ENCODE peak calls at places on chromosomes 7 and 10, in seven cellular contexts. I, C, Z, H, R, V and B are unnamed samples. For H3K4me1, the result is how much of the 10 kb centered on the place peaks cover.

GRCh38 chr10:14602807-14603538 is 171.7 kb downstream of the FAM107B start:
- DNase-seq in Z (no peak), V (no peak), I (peak), C (no peak), R (no peak), H (no peak), B (no peak)

GRCh38 chr7:155365146-155365874 is 67.6 kb downstream of the INSIG1 start:
- DNase-seq in H (no peak), Z (no peak), I (no peak), R (no peak), V (no peak), C (peak), B (no peak)

GRCh38 chr7:37247881-37248280 is 200.8 kb downstream of the ELMO1 start:
- DNase-seq in I (peak), C (no peak), Z (peak), R (no peak), V (no peak), H (no peak), B (no peak)

GRCh38 chr10:70272925-70273316 is 10.9 kb downstream of the NPFFR1 start:
- DNase-seq in Z (peak), C (no peak), V (no peak), R (no peak), I (no peak), H (no peak), B (no peak)

GRCh38 chr10:25804505-25804904 is 129.5 kb upstream of the MYO3A start:
- DNase-seq in I (no peak), Z (no peak), C (no peak), V (no peak), H (no peak), R (no peak), B (no peak)

GRCh38 chr7:18508441-18509427 is 13.2 kb downstream of the HDAC9 start:
- DNase-seq in Z (peak), C (no peak), R (peak), H (no peak), V (no peak), I (peak), B (peak)

GRCh38 chr7:1112109-1112508 is 24.2 kb downstream of the GPER1 start:
- DNase-seq in R (no peak), C (peak), Z (peak), I (no peak), H (no peak), V (no peak), B (no peak)

GRCh38 chr10:118272090-118272775 is 69.9 kb downstream of the FAM204A start:
- DNase-seq in I (peak), H (no peak), V (no peak), R (no peak), C (no peak), Z (peak), B (no peak)

GRCh38 chr10:117373848-117374505 is 1.3 kb downstream of the PDZD8 start:
- DNase-seq in R (no peak), Z (peak), H (peak), C (peak), V (no peak), I (peak), B (no peak)

GRCh38 chr7:334618-335357 is 44.8 kb downstream of the FOXL3 start:
- DNase-seq in C (no peak), H (no peak), Z (no peak), I (no peak), V (no peak), R (no peak), B (no peak)

GRCh38 chr7:114922652-114923402 is 933 bp downstream of the MDFIC start:
- DNase-seq in R (peak), V (peak), Z (peak), I (peak), C (peak), H (peak), B (peak)

GRCh38 chr7:130960208-130960988 is 226.4 kb upstream of the KLF14 start:
- DNase-seq in C (no peak), V (no peak), H (no peak), Z (peak), R (peak), I (peak), B (peak)

GRCh38 chr7:3965794-3966395 is 664.8 kb downstream of the SDK1 start:
- DNase-seq in V (no peak), I (no peak), Z (no peak), R (no peak), H (peak), C (no peak), B (no peak)

GRCh38 chr10:93456480-93456879 is 25.7 kb downstream of the MYOF start:
- DNase-seq in I (no peak), R (no peak), H (no peak), C (no peak), V (no peak), Z (no peak), B (no peak)

GRCh38 chr10:93454146-93454545 is 28.0 kb downstream of the MYOF start:
- DNase-seq in V (no peak), I (no peak), Z (no peak), H (no peak), R (no peak), C (no peak), B (no peak)

GRCh38 chr10:93458821-93459257 is 23.3 kb downstream of the MYOF start:
- DNase-seq in I (peak), Z (peak), R (peak), C (peak), V (peak), H (peak), B (peak)

GRCh38 chr10:93461124-93461806 is 20.9 kb downstream of the MYOF start:
- DNase-seq in Z (no peak), R (no peak), H (no peak), C (no peak), I (peak), V (no peak), B (no peak)

DNA sequence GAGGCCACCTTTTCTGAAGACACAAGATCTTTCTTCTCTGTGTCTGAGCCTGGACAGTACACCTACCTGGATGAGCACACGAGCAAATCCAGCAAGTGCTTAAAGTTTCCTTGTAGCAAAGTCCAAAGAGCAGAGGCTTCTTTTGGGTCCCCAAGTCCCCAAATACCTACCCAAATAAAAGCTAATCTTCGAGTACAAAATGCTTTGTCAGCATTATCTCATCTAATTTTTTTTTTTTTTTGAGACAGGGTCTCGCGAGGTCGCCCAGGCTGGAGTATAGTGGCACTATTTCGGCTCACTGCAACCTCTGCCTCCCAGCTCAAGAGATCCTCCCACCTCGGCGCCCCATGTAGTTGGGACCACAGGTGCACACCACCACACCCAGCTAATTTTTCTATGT is 24.6 kb downstream of the MYOF start:
- DNase-seq in I (no peak), R (no peak), C (no peak), H (no peak), Z (no peak), V (no peak), B (no peak)
- H3K4me1 ChIP-seq in I (half or more), R (half or more), C (under half), H (under half), Z (under half), V (under half), B (half or more)

GRCh38 chr10:110803239-110803593 is 68.5 kb upstream of the PDCD4 start:
- DNase-seq in R (no peak), I (no peak), C (no peak), Z (no peak), V (no peak), H (no peak), B (no peak)
- H3K27ac ChIP-seq in R (no peak), I (no peak), C (no peak), Z (no peak), V (no peak), H (no peak), B (peak)

GRCh38 chr7:104934665-104935064 is 79.3 kb upstream of the KMT2E start:
- DNase-seq in V (no peak), R (no peak), C (no peak), I (no peak), Z (no peak), H (no peak), B (no peak)

GRCh38 chr7:104931181-104931781 is 82.7 kb upstream of the KMT2E start:
- DNase-seq in Z (no peak), V (no peak), I (no peak), H (peak), R (no peak), C (no peak), B (no peak)

GRCh38 chr7:104933433-104934074 is 80.5 kb upstream of the KMT2E start:
- DNase-seq in Z (no peak), V (no peak), C (no peak), H (no peak), R (no peak), I (no peak), B (no peak)

GRCh38 chr7:104929921-104930320 is 84.1 kb upstream of the KMT2E start:
- DNase-seq in C (no peak), Z (no peak), V (no peak), I (no peak), R (no peak), H (no peak), B (no peak)

DNA sequence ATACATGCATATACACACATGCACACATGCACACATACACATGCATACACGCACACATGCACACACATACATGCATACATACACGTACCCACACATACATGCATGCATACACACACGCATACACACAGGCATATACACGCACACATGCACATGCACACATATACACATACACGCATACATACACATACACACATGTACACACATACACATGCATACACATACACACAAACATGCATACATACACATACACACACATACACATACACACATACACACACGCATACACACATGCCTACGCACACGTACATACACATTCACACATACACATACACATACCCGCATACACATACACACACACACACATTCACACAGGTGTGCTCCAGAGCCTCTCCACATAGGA is 81.0 kb upstream of the KMT2E start:
- DNase-seq in V (no peak), Z (no peak), C (no peak), R (no peak), H (no peak), I (no peak), B (no peak)
- H3K4me1 ChIP-seq in V (under half), Z (under half), C (under half), R (under half), H (under half), I (under half), B (under half)

GRCh38 chr10:103491729-103492364 is 1.7 kb upstream of the NEURL1 start:
- DNase-seq in R (peak), C (peak), V (no peak), I (peak), Z (peak), H (no peak), B (peak)
- H3K27ac ChIP-seq in R (no peak), C (no peak), V (no peak), I (no peak), Z (no peak), H (no peak), B (no peak)

GRCh38 chr10:132419631-132420468 is 22.9 kb downstream of the PWWP2B start:
- DNase-seq in C (peak), I (no peak), R (no peak), Z (peak), V (no peak), H (peak), B (no peak)

GRCh38 chr10:132420469-132421376 is 23.7 kb downstream of the PWWP2B start:
- DNase-seq in C (peak), V (no peak), Z (no peak), I (no peak), R (no peak), H (peak), B (no peak)

GRCh38 chr10:132417249-132417878 is 20.4 kb downstream of the PWWP2B start:
- DNase-seq in V (no peak), Z (no peak), I (no peak), H (peak), R (no peak), C (peak), B (no peak)

GRCh38 chr10:132417957-132418441 is 21.0 kb downstream of the PWWP2B start:
- DNase-seq in V (no peak), C (peak), R (no peak), H (peak), Z (peak), I (no peak), B (no peak)

DNA sequence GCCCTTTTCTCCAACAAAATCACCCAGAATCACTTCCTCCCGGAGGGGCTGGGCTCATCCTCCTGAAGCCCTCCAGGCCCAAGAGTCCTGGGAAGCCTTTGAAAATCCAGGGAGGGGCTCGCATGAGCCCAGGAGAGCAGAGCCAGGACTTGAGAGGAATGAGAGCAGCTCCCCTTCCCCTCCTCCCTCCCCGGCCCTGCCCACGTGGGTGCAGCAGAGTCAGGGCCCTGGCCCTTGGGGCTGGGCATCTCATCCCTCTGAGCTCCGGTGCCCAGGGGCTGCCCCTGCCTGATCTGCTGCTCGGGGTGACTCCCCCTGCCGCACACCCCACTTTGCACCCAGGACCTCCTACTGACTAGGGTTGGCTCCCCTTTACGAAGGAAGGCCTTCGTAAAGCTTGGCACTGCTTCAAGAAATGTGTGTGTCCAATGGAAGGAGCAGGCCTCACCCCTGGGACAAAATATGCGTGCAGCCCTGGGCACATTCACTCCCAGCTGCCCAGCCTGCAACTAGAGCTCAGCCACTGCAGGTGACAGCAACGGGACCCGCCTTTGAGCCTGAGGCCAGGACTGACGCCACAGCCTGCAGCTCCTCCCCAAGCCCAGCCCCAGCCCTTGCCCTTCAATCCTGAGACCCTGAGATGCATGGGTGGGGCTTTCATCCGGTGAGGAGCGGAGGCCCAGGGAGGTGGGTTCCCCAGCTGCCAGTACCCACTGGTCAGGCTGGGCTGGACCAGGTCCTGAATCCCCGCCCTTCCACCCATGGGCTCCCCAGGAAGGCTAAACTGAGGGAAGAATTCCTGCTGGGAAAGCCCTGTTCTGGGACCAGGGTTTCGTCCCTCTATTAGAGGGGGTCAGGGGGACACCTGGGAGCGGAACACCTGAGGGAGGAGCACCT is 21.8 kb downstream of the PWWP2B start:
- DNase-seq in Z (peak), R (no peak), H (peak), V (no peak), I (no peak), C (peak), B (no peak)
- H3K4me1 ChIP-seq in Z (under half), R (half or more), H (half or more), V (half or more), I (under half), C (under half), B (under half)

DNA sequence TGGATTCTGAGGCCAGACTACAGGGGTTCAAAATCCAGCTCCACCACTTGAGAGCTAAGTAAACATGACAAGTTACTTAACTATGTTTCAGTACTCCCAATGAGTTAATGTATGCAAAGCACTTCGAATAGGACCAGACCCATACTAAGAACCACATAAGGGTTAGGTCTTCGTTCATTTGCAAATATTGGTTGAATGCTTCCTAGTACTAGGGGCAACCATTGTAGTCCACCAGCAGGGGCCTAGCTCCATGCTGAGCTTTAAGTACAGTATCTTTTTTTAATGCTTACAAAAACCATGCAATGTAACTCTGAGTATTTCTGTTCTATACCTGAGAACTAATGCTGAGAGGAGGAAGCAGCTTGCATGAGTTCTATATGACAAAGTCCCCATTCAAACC is 80.4 kb upstream of the PDE1C start:
- DNase-seq in Z (no peak), H (no peak), V (no peak), I (no peak), C (no peak), R (no peak), B (no peak)
- H3K27ac ChIP-seq in Z (no peak), H (no peak), V (no peak), I (no peak), C (no peak), R (no peak), B (no peak)